ENCODE peak calls at places on chromosome 6, in four cellular contexts. U is hepatocyte; P is activated CD4-positive, alpha-beta T cell treated with anti-CD3 and anti-CD28 coated beads, Interleukin-2, amount 10 ng/mL, durations not matched to agents 7 days and 5 days; C is endothelial cell of umbilical vein. O is an unnamed sample.

GRCh38 chr6:84428300-84428907 is 201.0 kb upstream of the CEP162 start:
- DNase-seq in U (peak; percentile 76), P (peak; percentile 25), C (peak; percentile 82), O (peak; percentile 19)

GRCh38 chr6:44512868-44513641 is 125.5 kb downstream of the CDC5L start:
- DNase-seq in U (no peak), P (no peak), C (peak; percentile 17), O (peak; percentile 10)

GRCh38 chr6:57162516-57162915 is 9.6 kb upstream of the BAG2 start:
- DNase-seq in U (no peak), P (no peak), C (no peak), O (no peak)

GRCh38 chr6:68233623-68234022 is 401.5 kb upstream of the ADGRB3 start:
- DNase-seq in U (no peak), P (no peak), C (no peak), O (no peak)

GRCh38 chr6:69957990-69958559 is 91.7 kb downstream of the COL19A1 start:
- DNase-seq in U (no peak), P (no peak), C (no peak), O (no peak)

GRCh38 chr6:138086573-138087196 is 20.5 kb downstream of the PERP start:
- DNase-seq in U (peak; percentile 66), P (no peak), C (no peak), O (peak; percentile 54)

GRCh38 chr6:168979254-168979653 is 274.4 kb downstream of the THBS2 start:
- DNase-seq in U (no peak), P (no peak), C (no peak), O (no peak)

GRCh38 chr6:24836116-24836515 is 37.4 kb upstream of the ARMH2 start:
- DNase-seq in U (no peak), P (no peak), C (no peak), O (no peak)

GRCh38 chr6:127967708-127968107 is 66.8 kb upstream of the THEMIS start:
- DNase-seq in U (no peak), P (peak; percentile 56), C (no peak), O (peak; percentile 44)

GRCh38 chr6:47413752-47414516 is 63.7 kb upstream of the CD2AP start:
- DNase-seq in U (peak; percentile 74), P (peak; percentile 63), C (peak; percentile 84), O (peak; percentile 87)

GRCh38 chr6:17169291-17169690 is 67.4 kb downstream of the STMND1 start:
- DNase-seq in U (no peak), P (no peak), C (no peak), O (no peak)

GRCh38 chr6:132235596-132236280 is 165.5 kb downstream of the MOXD1 start:
- DNase-seq in U (no peak), P (no peak), C (no peak), O (no peak)